ENCODE peak calls at places on chromosomes 2 and 18, in four cellular contexts. O is WTC11, P is K562, H is HepG2. D is an unnamed sample.

GRCh38 chr2:216877085-216877484 is 17.2 kb upstream of the TNP1 start:
- DNase-seq in O (no peak), P (no peak), H (no peak), D (no peak)

GRCh38 chr18:56085561-56085960 is 497.6 kb upstream of the TCF4 start:
- DNase-seq in O (no peak), P (no peak), H (no peak), D (no peak)

GRCh38 chr2:6917761-6918421 is 679 bp downstream of the RNF144A start:
- DNase-seq in O (no peak), P (no peak), H (no peak), D (peak)

GRCh38 chr2:28356095-28356911 is 36.4 kb upstream of the FOSL2 start:
- DNase-seq in O (no peak), P (peak), H (no peak), D (no peak)

GRCh38 chr2:44528595-44528994 is 166.8 kb downstream of the CAMKMT start:
- DNase-seq in O (no peak), P (no peak), H (no peak), D (no peak)

GRCh38 chr2:242015366-242016065 is 146.0 kb downstream of the RTP5 start:
- DNase-seq in O (no peak), P (no peak), H (no peak), D (no peak)

GRCh38 chr2:105841551-105841950 is 96.8 kb downstream of the NCK2 start:
- DNase-seq in O (no peak), P (no peak), H (no peak), D (no peak)

GRCh38 chr2:96832751-96833507 is 10.9 kb downstream of the ANKRD23 start:
- DNase-seq in O (peak), P (no peak), H (no peak), D (no peak)

GRCh38 chr2:84771251-84771650 is 109.6 kb downstream of the TRABD2A start:
- DNase-seq in O (no peak), P (no peak), H (no peak), D (no peak)

GRCh38 chr2:8803658-8804379 is 33.6 kb downstream of the KIDINS220 start:
- DNase-seq in O (no peak), P (peak), H (peak), D (peak)

GRCh38 chr2:9178905-9179571 is 27.6 kb upstream of the ASAP2 start:
- DNase-seq in O (no peak), P (no peak), H (peak), D (no peak)

GRCh38 chr2:77813614-77814013 is 291.4 kb upstream of the LRRTM4 start:
- DNase-seq in O (no peak), P (no peak), H (no peak), D (no peak)

GRCh38 chr2:53131416-53131815 is 636.2 kb upstream of the CHAC2 start:
- DNase-seq in O (no peak), P (no peak), H (no peak), D (no peak)

GRCh38 chr2:100246163-100247145 is 75.8 kb downstream of the LONRF2 start:
- DNase-seq in O (peak), P (peak), H (peak), D (peak)

GRCh38 chr2:226620176-226620575 is 179.4 kb downstream of the IRS1 start:
- DNase-seq in O (no peak), P (no peak), H (no peak), D (no peak)

GRCh38 chr2:226625951-226626350 is 173.7 kb downstream of the IRS1 start:
- DNase-seq in O (no peak), P (no peak), H (no peak), D (no peak)

GRCh38 chr2:226619707-226620106 is 179.9 kb downstream of the IRS1 start:
- DNase-seq in O (no peak), P (no peak), H (no peak), D (no peak)

GRCh38 chr2:226622484-226622883 is 177.1 kb downstream of the IRS1 start:
- DNase-seq in O (no peak), P (no peak), H (peak), D (no peak)

GRCh38 chr2:226623587-226624368 is 175.8 kb downstream of the IRS1 start:
- DNase-seq in O (no peak), P (no peak), H (no peak), D (no peak)
- TF ChIP-seq SP1 in O (no peak), P (no peak), H (no peak), D (no peak)

GRCh38 chr18:63339920-63340484 is 20.4 kb upstream of the BCL2 start:
- DNase-seq in O (peak), P (no peak), H (peak), D (no peak)
- TF ChIP-seq ELF4 in O (no peak), P (no peak), H (no peak), D (no peak)

GRCh38 chr2:238493880-238494572 is 67.3 kb downstream of the ASB1 start:
- DNase-seq in O (no peak), P (no peak), H (no peak), D (no peak)
- TF ChIP-seq SP1 in O (no peak), P (no peak), H (no peak), D (no peak)

DNA sequence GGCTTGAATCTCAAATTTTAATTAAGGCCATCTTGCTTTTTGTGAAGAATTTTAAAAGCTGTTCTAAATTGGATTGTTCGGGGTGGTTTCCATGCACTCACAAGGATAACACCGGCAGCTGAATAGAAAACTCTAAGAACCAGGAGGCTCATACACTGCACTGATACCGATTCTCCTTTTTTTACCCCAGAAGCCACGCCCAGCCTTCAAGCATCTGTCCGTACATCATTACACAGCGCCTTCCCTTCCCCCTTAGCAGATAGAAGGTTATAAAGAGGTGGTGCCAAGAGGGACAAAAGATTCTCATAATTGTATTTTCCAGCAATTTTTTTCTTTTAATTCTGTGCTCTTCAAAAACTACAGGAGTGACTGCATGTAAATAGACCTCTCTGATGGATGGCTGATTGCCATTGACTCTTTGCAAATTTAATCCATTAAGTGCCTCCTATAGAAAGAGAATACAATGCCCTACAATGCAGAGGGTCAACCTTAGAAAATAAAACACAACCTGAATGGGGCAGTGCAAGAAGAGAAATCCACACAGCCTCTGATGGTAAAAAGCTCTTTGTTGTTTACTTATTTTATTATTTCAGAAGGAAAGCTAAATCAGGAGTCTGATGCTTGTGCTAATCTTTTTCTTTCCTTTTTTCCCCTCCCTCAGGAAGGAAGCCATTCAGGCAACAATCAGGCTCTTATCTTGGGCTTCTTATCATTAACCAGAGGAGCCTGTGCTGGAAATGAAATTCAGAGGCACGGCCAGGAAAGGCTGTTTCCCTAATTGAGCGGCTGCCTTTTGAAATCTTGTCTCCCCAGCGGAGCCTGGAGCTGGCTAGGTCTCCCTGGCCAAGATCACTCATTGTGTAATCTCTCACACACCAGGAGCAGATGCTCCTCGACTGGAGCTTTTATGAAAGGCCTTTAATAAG is 198.9 kb upstream of the NABP1 start:
- DNase-seq in O (no peak), P (no peak), H (peak), D (no peak)
- TF ChIP-seq ELF4 in O (no peak), P (no peak), H (no peak), D (no peak)

DNA sequence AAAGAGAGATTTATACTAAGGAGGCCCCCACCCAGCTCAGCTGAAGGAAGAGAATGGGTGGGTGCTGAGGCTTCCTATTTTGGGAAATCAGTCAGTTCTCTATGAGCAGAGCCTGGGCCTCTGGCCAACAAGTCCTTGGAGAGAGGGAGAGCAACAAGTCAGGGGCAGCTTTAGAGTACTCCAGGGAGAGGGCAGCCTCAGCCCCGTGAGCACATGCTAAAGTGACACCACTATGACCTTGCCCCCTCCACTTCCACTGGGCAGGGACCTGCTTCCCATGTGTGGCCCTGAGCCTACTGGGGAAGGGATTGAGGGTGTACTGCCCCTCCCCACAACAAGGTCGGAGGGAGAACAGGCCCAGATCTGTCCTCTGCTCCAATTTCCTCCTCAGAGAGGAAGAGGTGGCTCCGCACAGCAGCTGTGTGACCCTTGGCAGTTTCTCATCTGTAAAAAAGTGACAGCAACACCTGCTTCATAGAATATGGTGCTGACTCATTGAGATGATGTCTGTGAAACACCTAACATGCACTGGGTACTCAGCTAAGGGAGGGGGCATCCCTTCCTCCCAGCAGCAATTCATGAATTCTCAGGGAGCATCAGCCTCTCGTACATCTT is 72.9 kb downstream of the CLHC1 start:
- DNase-seq in O (no peak), P (peak), H (no peak), D (no peak)
- TF ChIP-seq SP1 in O (no peak), P (no peak), H (no peak), D (no peak)

GRCh38 chr2:119311371-119311770 is 55.3 kb downstream of the C2orf76 start:
- DNase-seq in O (peak), P (no peak), H (no peak), D (no peak)

GRCh38 chr2:119316066-119316465 is 50.6 kb downstream of the C2orf76 start:
- DNase-seq in O (no peak), P (no peak), H (no peak), D (no peak)

GRCh38 chr2:119317556-119317955 is 49.1 kb downstream of the C2orf76 start:
- DNase-seq in O (no peak), P (no peak), H (no peak), D (no peak)

GRCh38 chr2:119311831-119312230 is 54.8 kb downstream of the C2orf76 start:
- DNase-seq in O (no peak), P (no peak), H (no peak), D (no peak)

GRCh38 chr2:119315241-119315925 is 51.3 kb downstream of the C2orf76 start:
- DNase-seq in O (no peak), P (no peak), H (peak), D (no peak)
- TF ChIP-seq ELF4 in O (no peak), P (no peak), H (no peak), D (no peak)

GRCh38 chr18:22639626-22640025 is 221.9 kb upstream of the CTAGE1 start:
- DNase-seq in O (no peak), P (no peak), H (no peak), D (no peak)

GRCh38 chr18:22637787-22638186 is 220.1 kb upstream of the CTAGE1 start:
- DNase-seq in O (no peak), P (no peak), H (peak), D (no peak)

GRCh38 chr18:22641973-22642372 is 224.3 kb upstream of the CTAGE1 start:
- DNase-seq in O (no peak), P (no peak), H (no peak), D (no peak)

GRCh38 chr18:22640281-22640842 is 222.6 kb upstream of the CTAGE1 start:
- DNase-seq in O (no peak), P (no peak), H (no peak), D (no peak)

DNA sequence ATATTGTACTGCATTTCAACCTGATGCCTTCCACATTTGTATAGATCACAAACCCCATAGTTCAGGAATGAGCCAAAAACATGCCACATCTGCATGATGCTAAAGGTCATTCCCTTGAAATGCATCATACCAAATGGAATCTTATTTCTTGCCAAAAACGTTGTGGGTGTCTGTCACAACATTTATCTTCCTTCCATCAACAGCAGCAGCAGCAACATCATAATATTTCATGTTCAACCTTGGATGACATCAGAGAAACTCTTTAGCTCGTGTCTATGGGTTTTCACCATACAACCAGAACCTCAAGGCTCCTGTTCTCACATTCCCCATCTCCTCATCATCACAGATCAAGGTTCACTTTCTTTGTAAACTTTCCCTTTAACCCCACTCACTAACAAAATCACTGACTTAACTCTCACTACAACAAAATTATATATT is 221.3 kb upstream of the CTAGE1 start:
- DNase-seq in O (no peak), P (no peak), H (no peak), D (no peak)
- TF ChIP-seq SP1 in O (no peak), P (no peak), H (no peak), D (no peak)

GRCh38 chr2:11356760-11357159 is 12.3 kb upstream of the ROCK2 start:
- DNase-seq in O (no peak), P (no peak), H (no peak), D (no peak)
- TF ChIP-seq ELF4 in O (no peak), P (no peak), H (no peak), D (no peak)

DNA sequence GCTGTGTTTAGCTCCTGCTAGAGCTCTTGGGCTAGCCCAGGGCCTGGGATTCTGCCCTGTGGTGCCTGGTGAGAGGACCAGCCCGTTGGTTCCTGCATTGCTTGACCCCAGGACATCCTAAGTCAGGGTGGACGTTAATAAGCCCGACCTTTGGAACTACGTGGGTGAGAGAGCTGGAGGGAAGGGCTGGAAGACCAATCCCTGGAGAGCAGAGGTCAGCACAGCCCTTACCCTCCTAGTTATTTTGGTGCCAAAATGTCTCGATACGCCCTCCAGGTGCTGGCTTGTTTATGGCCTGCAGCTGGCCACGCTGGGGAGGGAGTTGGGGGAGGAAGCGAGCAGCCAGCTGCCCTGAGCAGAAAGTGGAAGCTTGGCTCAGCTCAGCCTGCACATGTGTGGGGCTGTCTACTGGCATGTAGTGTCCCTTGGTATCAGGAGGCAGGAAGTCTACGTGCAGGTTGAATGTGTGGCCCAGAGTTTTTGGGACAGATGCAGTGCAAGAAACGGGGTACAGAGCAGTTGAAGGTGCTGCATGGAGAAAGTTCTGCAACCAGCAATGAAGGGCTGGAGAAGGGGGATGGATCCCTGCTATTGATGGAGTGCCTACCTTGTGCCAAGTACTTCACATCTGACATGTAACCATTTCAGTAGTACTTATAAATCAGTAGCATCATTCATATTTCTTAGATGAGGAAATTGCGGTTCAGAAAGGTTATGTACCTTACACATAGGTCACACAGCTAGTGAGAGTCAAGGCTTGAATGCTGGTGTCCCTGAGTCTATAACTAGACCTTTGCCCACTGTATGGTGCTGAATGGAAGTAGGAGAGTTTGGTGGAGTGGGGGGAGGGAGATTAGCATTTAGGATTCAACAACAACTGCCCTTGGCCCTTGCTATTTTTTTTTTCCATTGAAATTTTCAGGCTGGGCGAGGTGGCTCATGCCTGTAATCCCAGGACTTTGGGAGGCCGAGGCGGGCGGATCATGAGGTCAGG is 5.0 kb upstream of the DGKD start:
- DNase-seq in O (no peak), P (no peak), H (peak), D (no peak)
- TF ChIP-seq SP1 in O (no peak), P (no peak), H (no peak), D (no peak)

DNA sequence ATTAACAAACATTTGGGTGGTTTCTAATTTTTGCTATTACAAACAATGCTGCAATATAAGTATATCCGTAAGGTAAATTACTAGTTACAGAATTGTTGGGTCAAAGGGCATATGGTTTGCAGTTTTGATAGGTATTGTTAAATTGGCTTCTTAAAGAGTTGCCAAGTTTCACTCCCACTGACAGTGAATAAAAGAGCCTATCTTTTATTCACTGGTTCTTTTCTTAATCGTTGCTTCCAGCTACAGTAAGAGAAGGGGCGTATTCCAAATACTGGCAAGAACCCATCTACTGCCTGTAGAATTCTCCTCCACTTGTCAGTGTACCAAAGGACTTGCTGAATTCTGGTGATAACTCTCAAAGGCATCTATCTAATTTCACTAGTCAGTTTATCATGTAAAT is 90.8 kb upstream of the SLC39A10 start:
- DNase-seq in O (no peak), P (no peak), H (no peak), D (no peak)
- TF ChIP-seq ELF4 in O (no peak), P (no peak), H (no peak), D (no peak)

D was measured in HEK293T.